ENCODE peak calls at places on chromosome 20, in six cellular contexts. N, R, U, T, J and P are unnamed samples.

GRCh38 chr20:42475773-42476172 is 713.9 kb downstream of the PTPRT start:
- DNase-seq in J (no peak), T (no peak), N (no peak), R (no peak), U (no peak), P (no peak)

GRCh38 chr20:15699431-15700146 is 873.7 kb downstream of the KIF16B start:
- DNase-seq in U (no peak), N (peak), T (no peak), R (no peak), J (no peak), P (no peak)

GRCh38 chr20:24378651-24379050 is 90.8 kb upstream of the SYNDIG1 start:
- DNase-seq in T (no peak), N (no peak), U (no peak), R (no peak), J (no peak), P (no peak)

GRCh38 chr20:7959484-7959883 is 19.2 kb upstream of the HAO1 start:
- DNase-seq in T (no peak), N (peak), R (no peak), U (no peak), J (no peak), P (no peak)

GRCh38 chr20:21808863-21809664 is 103.6 kb downstream of the PAX1 start:
- DNase-seq in R (no peak), T (peak), J (no peak), N (no peak), U (no peak), P (peak)

GRCh38 chr20:63223121-63223825 is 7.3 kb upstream of the YTHDF1 start:
- DNase-seq in J (no peak), T (no peak), N (peak), U (peak), R (peak), P (peak)

GRCh38 chr20:34012735-34013134 is 19.0 kb downstream of the RALY start:
- DNase-seq in U (no peak), J (no peak), R (no peak), N (no peak), T (no peak), P (no peak)

GRCh38 chr20:15703171-15703911 is 869.9 kb downstream of the KIF16B start:
- DNase-seq in R (no peak), T (no peak), U (peak), N (peak), J (peak), P (no peak)

GRCh38 chr20:62377615-62378085 is 9.3 kb upstream of the RPS21 start:
- DNase-seq in N (peak), T (no peak), J (no peak), R (no peak), U (no peak), P (no peak)

GRCh38 chr20:22460231-22460630 is 124.1 kb downstream of the FOXA2 start:
- DNase-seq in J (no peak), N (no peak), T (no peak), R (no peak), U (no peak), P (no peak)

GRCh38 chr20:51062065-51062464 is 39.2 kb upstream of the KCNG1 start:
- DNase-seq in U (no peak), N (no peak), R (no peak), T (no peak), J (no peak), P (no peak)

GRCh38 chr20:51208162-51208561 is 185.3 kb upstream of the KCNG1 start:
- DNase-seq in T (no peak), J (no peak), U (no peak), N (no peak), R (no peak), P (no peak)

GRCh38 chr20:51494241-51495110 is 48.0 kb downstream of the NFATC2 start:
- DNase-seq in N (no peak), R (peak), J (no peak), U (no peak), T (no peak), P (no peak)

GRCh38 chr20:59662856-59663512 is 58.6 kb downstream of the PHACTR3 start:
- DNase-seq in R (no peak), U (no peak), J (no peak), T (no peak), N (no peak), P (no peak)

GRCh38 chr20:61732511-61733210 is 333.0 kb downstream of the TAF4 start:
- DNase-seq in T (no peak), N (no peak), R (no peak), U (no peak), J (no peak), P (no peak)

GRCh38 chr20:63176448-63177133 is 39.3 kb downstream of the YTHDF1 start:
- DNase-seq in J (no peak), N (no peak), U (no peak), T (no peak), R (no peak), P (peak)

GRCh38 chr20:50717974-50718761 is 13.2 kb upstream of the PARD6B start:
- DNase-seq in J (no peak), U (no peak), R (no peak), T (no peak), N (no peak), P (peak)

GRCh38 chr20:14696937-14697336 is 359.5 kb upstream of the FLRT3 start:
- DNase-seq in T (no peak), U (no peak), N (no peak), R (no peak), J (no peak), P (no peak)

GRCh38 chr20:44745560-44746366 is at the start of gene KCNK15:
- DNase-seq in U (no peak), T (no peak), J (no peak), N (no peak), R (peak), P (peak)

GRCh38 chr20:47058236-47058635 is 163.6 kb downstream of the EYA2 start:
- DNase-seq in R (no peak), T (no peak), U (no peak), N (no peak), J (no peak), P (no peak)

GRCh38 chr20:38523697-38524096 is 51.1 kb downstream of the RALGAPB start:
- DNase-seq in R (no peak), N (peak), T (no peak), J (no peak), U (peak), P (no peak)

GRCh38 chr20:40807094-40807623 is 118.1 kb upstream of the MAFB start:
- DNase-seq in U (no peak), J (no peak), R (no peak), N (no peak), T (no peak), P (peak)

GRCh38 chr20:50913976-50914375 is 17.3 kb downstream of the ADNP start:
- DNase-seq in R (no peak), J (no peak), T (no peak), N (peak), U (peak), P (no peak)

GRCh38 chr20:46289416-46289815 is 18.9 kb downstream of the CDH22 start:
- DNase-seq in J (no peak), U (no peak), N (no peak), R (no peak), T (no peak), P (no peak)

DNA sequence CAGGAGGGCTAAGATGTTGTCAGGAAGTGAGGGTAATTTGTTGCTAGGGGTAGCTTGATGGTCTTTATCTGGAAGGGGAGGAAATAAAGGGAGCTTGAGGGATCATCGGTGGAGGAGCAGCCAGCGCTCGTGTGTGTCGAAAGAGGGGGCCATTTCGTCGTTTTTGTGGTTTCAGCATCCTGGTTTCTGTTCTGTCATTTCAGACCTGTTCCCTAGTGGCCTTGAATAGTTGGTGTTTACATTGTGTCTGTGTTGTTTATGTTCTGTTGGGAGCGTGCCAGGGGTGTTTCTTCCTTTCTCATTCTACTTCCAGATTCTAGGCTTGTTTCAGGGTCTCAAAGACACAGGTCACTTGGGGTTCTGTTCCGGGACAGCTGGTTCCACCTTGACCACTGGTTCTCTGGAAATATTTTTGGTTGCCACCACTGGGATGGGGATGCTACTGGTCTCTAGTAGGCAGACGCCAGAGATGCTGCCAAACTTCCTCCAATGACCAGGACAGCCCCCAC is 113.9 kb upstream of the NAA20 start:
- DNase-seq in N (peak), J (no peak), T (no peak), R (no peak), U (peak), P (no peak)
- TF ChIP-seq CTCF in N (no peak), J (no peak), T (no peak), R (no peak), U (peak), P (no peak)

GRCh38 chr20:6524305-6524704 is 243.2 kb upstream of the BMP2 start:
- DNase-seq in J (no peak), T (no peak), R (no peak), N (no peak), U (no peak), P (no peak)

GRCh38 chr20:6530254-6530653 is 237.2 kb upstream of the BMP2 start:
- DNase-seq in T (no peak), J (no peak), U (no peak), R (no peak), N (no peak), P (no peak)

GRCh38 chr20:6530916-6531315 is 236.6 kb upstream of the BMP2 start:
- DNase-seq in J (no peak), T (no peak), U (no peak), R (no peak), N (no peak), P (no peak)

DNA sequence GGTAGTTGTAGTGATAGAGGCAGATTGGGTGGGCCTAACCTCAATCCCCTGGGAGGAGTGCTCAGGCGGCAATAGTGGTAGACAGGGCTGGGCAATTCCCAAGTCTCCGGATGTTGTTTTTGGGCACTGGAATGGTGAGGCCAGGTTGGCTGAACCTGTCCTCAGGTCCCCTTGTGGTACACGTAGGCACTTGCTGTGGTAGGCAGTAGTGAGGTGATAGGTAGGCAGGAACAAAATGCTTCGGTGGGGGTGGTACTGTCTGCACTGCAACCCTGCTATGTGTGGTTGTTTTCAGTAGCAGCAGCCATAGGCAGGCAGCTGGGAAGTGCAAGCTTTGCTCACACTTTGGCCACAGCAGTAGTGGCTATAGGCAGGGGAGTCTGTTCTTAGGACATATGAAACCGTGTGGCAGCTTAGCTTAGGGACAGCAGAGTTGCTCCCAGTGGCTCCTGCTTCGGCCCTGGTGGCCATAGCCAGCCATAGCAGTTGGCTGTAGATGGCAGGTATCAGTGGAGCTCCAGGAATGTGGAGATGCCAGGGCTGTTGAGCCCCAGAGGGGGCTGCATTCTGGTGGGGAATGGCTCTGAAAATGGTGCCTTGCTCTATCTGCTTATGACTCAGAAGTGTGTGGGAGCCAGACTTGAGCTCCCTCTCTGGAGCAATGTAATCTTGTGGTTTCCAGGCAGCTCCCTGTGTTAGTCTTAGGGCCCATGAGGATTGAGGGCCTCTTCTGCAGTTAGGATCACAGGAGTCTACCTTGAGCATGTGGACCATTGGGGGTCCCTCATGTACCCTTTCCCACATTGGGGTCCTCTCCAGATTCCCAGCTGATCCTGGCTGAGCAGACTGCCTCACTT is 241.8 kb upstream of the BMP2 start:
- DNase-seq in T (no peak), J (no peak), U (peak), R (no peak), N (no peak), P (no peak)
- TF ChIP-seq CTCF in T (no peak), J (no peak), U (peak), R (no peak), N (no peak), P (no peak)

GRCh38 chr20:36275441-36276189 is 30.5 kb upstream of the DLGAP4 start:
- DNase-seq in U (no peak), R (no peak), T (no peak), J (no peak), N (no peak), P (no peak)
- TF ChIP-seq CTCF in U (no peak), R (no peak), T (no peak), J (no peak), N (no peak), P (no peak)

GRCh38 chr20:4519530-4519929 is 202.2 kb upstream of the PRND start:
- DNase-seq in N (peak), U (no peak), R (no peak), J (no peak), T (no peak), P (peak)
- TF ChIP-seq CTCF in N (peak), U (peak), R (no peak), J (peak), T (no peak), P (peak)

DNA sequence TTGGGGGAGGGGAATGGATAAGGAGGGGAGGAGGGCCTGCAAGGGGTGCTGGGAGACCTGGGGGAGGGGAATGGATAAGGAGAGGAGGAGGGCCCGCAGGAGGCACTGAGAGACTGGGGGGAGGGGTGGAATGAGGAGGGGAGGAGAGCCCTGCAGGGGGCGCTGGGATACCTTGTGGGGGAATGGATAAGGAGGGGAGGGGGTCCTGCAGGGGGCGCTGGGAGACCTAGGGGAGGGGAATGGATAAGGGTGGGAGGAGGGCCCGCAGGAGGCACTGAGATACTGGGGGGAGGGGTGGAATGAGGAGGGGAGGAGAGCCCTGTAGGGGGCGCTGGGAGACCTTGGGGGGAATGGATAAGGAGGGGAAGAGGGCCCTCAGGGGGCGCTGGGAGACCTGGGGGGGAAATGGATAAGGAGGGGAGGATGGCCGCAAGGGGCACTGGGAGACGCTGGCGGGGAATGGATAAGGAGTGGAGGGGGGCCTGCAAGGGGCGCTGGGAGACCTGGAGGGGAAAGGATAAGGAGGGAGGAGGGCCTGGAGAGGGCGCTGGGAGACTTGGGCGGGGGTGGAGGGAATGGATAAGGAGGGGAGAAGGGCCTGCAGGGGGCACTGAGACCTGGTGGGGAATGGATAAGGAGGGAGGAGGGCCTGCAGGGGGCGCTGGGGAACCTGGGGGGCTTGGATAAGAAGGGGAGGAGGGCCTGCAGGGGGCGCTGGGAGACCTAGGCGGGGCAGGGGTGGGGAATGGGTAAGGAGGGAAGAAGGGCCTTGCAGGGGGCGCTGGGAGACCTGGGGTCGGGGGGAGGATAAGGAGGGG is 1.3 kb upstream of the CTCFL start:
- DNase-seq in N (no peak), J (no peak), U (no peak), R (no peak), T (no peak), P (peak)
- TF ChIP-seq CTCF in N (no peak), J (peak), U (peak), R (no peak), T (no peak), P (no peak)

GRCh38 chr20:31843288-31843687 is 2.1 kb downstream of the FOXS1 start:
- DNase-seq in J (no peak), N (no peak), R (no peak), U (no peak), T (no peak), P (no peak)

GRCh38 chr20:31840906-31841816 is 4.2 kb downstream of the FOXS1 start:
- DNase-seq in N (peak), U (no peak), T (no peak), R (no peak), J (no peak), P (no peak)

GRCh38 chr20:31841928-31842327 is 3.5 kb downstream of the FOXS1 start:
- DNase-seq in J (no peak), N (peak), R (no peak), T (no peak), U (peak), P (no peak)

GRCh38 chr20:31843881-31844280 is 1.5 kb downstream of the FOXS1 start:
- DNase-seq in U (no peak), J (no peak), N (no peak), T (no peak), R (no peak), P (no peak)

DNA sequence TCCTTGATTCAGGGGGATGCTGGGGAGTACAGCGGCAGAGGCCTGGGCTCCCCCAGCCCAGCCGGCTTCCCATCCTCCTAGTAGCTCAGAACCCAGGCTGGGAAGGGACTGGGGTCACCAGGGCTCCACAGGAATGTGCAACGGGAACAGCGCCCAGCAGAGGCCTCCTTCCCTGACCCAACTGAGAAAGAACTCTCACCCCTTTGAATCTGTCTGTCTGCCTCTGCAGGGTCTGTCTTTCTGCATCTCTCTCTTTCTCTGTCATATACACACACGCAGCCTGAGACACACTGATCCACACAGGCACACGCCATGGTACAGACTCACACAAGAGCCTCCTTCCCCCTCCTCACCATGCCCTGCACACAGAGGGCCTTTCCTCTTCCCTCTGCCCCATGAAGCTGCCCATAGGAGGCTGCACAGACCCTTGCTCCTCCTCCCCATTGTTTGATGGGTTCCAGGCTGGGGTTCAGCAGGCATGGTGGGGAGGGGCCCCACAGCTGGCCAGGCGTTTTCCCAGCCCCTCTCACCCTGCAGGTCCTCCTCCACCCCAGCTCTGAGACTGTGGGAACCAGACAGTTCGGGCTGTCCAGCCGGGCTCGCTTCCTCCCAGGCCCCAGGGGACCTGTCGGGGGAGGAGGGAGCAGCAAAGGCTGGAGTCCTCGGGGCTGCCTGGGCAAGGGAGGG is 2.8 kb downstream of the FOXS1 start:
- DNase-seq in J (no peak), T (no peak), N (peak), U (peak), R (no peak), P (peak)
- TF ChIP-seq CTCF in J (no peak), T (no peak), N (no peak), U (no peak), R (no peak), P (no peak)

DNA sequence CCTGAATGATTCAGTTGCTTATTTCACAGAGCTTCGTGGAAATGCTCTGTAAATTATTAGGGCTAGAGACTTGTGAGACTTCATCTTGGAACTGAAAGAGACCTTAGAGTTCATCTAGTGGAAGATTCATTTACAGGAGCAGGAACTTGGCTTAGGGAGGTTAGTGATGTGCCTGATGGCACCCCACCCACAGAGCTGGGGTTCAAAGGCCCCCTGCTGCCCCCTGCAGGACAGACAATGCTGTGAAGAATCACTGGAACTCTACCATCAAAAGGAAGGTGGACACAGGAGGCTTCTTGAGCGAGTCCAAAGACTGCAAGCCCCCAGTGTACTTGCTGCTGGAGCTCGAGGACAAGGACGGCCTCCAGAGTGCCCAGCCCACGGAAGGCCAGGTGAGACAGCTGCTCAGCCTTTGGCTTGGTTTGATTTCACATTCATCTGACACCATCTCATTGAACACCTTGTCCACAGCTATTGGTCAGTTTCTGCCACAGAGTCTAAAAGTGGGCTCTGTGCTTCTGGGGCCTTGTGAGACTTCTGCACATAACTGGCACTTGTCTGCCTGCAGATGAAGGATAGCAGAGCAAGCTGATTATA is 25.1 kb downstream of the MYBL2 start:
- DNase-seq in R (peak), J (peak), N (peak), U (peak), T (no peak), P (peak)
- TF ChIP-seq CTCF in R (peak), J (no peak), N (peak), U (peak), T (no peak), P (peak)

GRCh38 chr20:48563191-48563884 is 264.5 kb downstream of the PREX1 start:
- DNase-seq in U (no peak), J (no peak), T (no peak), R (no peak), N (no peak), P (no peak)

GRCh38 chr20:48567145-48567544 is 260.7 kb downstream of the PREX1 start:
- DNase-seq in J (no peak), U (no peak), T (no peak), N (no peak), R (no peak), P (no peak)

GRCh38 chr20:48568520-48568919 is 259.3 kb downstream of the PREX1 start:
- DNase-seq in J (no peak), R (no peak), N (no peak), U (no peak), T (no peak), P (no peak)

DNA sequence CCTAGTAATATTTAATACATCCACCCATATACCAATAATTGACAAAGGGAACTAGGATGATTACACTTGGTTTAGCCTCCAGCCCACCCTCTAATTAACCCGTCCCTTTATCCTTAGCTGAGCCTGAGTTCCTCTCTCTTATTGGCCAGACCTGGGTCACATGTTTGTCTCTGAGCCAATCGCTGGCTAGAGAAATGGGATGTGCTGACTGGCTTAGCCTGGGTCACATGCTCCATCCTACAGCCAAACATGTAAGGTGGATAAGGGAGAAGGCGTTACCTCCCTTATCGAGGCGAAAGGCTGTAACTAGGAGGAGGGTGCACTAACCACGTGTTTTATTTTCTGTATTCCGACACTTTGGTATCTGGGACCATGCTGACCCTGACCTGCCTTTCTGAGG is 262.8 kb downstream of the PREX1 start:
- DNase-seq in R (no peak), U (no peak), T (no peak), J (no peak), N (no peak), P (no peak)
- TF ChIP-seq CTCF in R (no peak), U (no peak), T (no peak), J (no peak), N (no peak), P (no peak)